ENCODE peak calls at places on chromosomes 7 and 10, in five cellular contexts. O is neural crest cell, Q is left colon, I is GDM1, U is cardiac fibroblast. A is an unnamed sample.

GRCh38 chr7:41058986-41059741 is 643.7 kb downstream of the INHBA start:
- DNase-seq in U (no peak), Q (no peak), O (no peak), I (no peak), A (no peak)

GRCh38 chr7:43385309-43385680 is 197.6 kb upstream of the STK17A start:
- DNase-seq in Q (no peak), O (no peak), U (no peak), I (no peak), A (no peak)

GRCh38 chr7:15015545-15016314 is 113.2 kb upstream of the DGKB start:
- DNase-seq in I (no peak), Q (peak), O (peak), U (peak), A (peak)

GRCh38 chr10:4294996-4295792 is 510.2 kb upstream of the KLF6 start:
- DNase-seq in Q (no peak), O (no peak), I (no peak), U (no peak), A (no peak)

GRCh38 chr10:78438094-78438906 is 404.6 kb downstream of the RPS24 start:
- DNase-seq in O (no peak), Q (no peak), I (peak), U (no peak), A (no peak)

GRCh38 chr7:138510003-138510402 is 49.9 kb downstream of the TRIM24 start:
- DNase-seq in I (no peak), Q (no peak), U (no peak), O (no peak), A (no peak)

GRCh38 chr10:24255115-24255895 is 46.4 kb downstream of the KIAA1217 start:
- DNase-seq in Q (no peak), I (no peak), U (no peak), O (no peak), A (no peak)

GRCh38 chr7:55107946-55108345 is 89.1 kb downstream of the EGFR start:
- DNase-seq in I (no peak), U (no peak), O (no peak), Q (no peak), A (no peak)

GRCh38 chr10:58393317-58393716 is 8.1 kb downstream of the TFAM start:
- DNase-seq in Q (no peak), O (no peak), I (no peak), U (peak), A (no peak)

GRCh38 chr7:131302876-131303707 is 24.6 kb upstream of the MKLN1 start:
- DNase-seq in U (peak), O (no peak), I (no peak), Q (peak), A (no peak)

GRCh38 chr7:5635461-5636445 is 145.7 kb downstream of the RNF216 start:
- DNase-seq in I (no peak), U (no peak), O (no peak), Q (no peak), A (no peak)

GRCh38 chr7:19235680-19236079 is 90.5 kb upstream of the FERD3L start:
- DNase-seq in Q (no peak), U (no peak), O (no peak), I (no peak), A (no peak)